ENCODE peak calls at places on chromosomes 13 and 19, in five cellular contexts. One of them, this sample, is unnamed.

GRCh38 chr19:46288896-46289588 is 7.8 kb upstream of the HIF3A start:
- DNase-seq in uterus: no peak
- DNase-seq in left ventricle myocardium inferior: peak; percentile 55
- DNase-seq in cardiac fibroblast: peak; percentile 99
- DNase-seq in hypothalamus: no peak
- DNase-seq in this sample: peak; percentile 44

GRCh38 chr13:112348642-112349345 is 27.4 kb upstream of the SPACA7 start:
- DNase-seq in uterus: no peak
- DNase-seq in left ventricle myocardium inferior: no peak
- DNase-seq in cardiac fibroblast: no peak
- DNase-seq in hypothalamus: no peak
- DNase-seq in this sample: no peak

GRCh38 chr19:10701955-10702307 is 692 bp downstream of the QTRT1 start:
- DNase-seq in uterus: no peak
- DNase-seq in left ventricle myocardium inferior: no peak
- DNase-seq in cardiac fibroblast: no peak
- DNase-seq in hypothalamus: no peak
- DNase-seq in this sample: no peak

GRCh38 chr13:66405908-66406802 is 824.0 kb downstream of the PCDH9 start:
- DNase-seq in uterus: no peak
- DNase-seq in left ventricle myocardium inferior: no peak
- DNase-seq in cardiac fibroblast: peak; percentile 61
- DNase-seq in hypothalamus: no peak
- DNase-seq in this sample: peak; percentile 89

GRCh38 chr13:33025220-33025744 is 9.1 kb downstream of the KL start:
- DNase-seq in uterus: no peak
- DNase-seq in left ventricle myocardium inferior: no peak
- DNase-seq in cardiac fibroblast: no peak
- DNase-seq in hypothalamus: no peak
- DNase-seq in this sample: no peak

GRCh38 chr13:98839826-98840769 is 87.6 kb upstream of the SLC15A1 start:
- DNase-seq in uterus: peak; percentile 38
- DNase-seq in left ventricle myocardium inferior: peak; percentile 60
- DNase-seq in cardiac fibroblast: peak; percentile 69
- DNase-seq in hypothalamus: peak; percentile 42
- DNase-seq in this sample: peak; percentile 75

GRCh38 chr19:27911122-27911898 is 1301.6 kb downstream of the UQCRFS1 start:
- DNase-seq in uterus: no peak
- DNase-seq in left ventricle myocardium inferior: no peak
- DNase-seq in cardiac fibroblast: no peak
- DNase-seq in hypothalamus: no peak
- DNase-seq in this sample: no peak

GRCh38 chr19:11096210-11096841 is 7.1 kb downstream of the LDLR start:
- DNase-seq in uterus: peak; percentile 80
- DNase-seq in left ventricle myocardium inferior: peak; percentile 68
- DNase-seq in cardiac fibroblast: peak; percentile 76
- DNase-seq in hypothalamus: no peak
- DNase-seq in this sample: peak; percentile 62

GRCh38 chr19:49861541-49862410 is 5.6 kb downstream of the PNKP start:
- DNase-seq in uterus: peak; percentile 18
- DNase-seq in left ventricle myocardium inferior: no peak
- DNase-seq in cardiac fibroblast: no peak
- DNase-seq in hypothalamus: no peak
- DNase-seq in this sample: no peak

GRCh38 chr13:51684076-51684475 is 99.8 kb downstream of the WDFY2 start:
- DNase-seq in uterus: no peak
- DNase-seq in left ventricle myocardium inferior: no peak
- DNase-seq in cardiac fibroblast: peak; percentile 56
- DNase-seq in hypothalamus: no peak
- DNase-seq in this sample: no peak

GRCh38 chr13:95229855-95230254 is 71.4 kb downstream of the ABCC4 start:
- DNase-seq in uterus: no peak
- DNase-seq in left ventricle myocardium inferior: no peak
- DNase-seq in cardiac fibroblast: no peak
- DNase-seq in hypothalamus: no peak
- DNase-seq in this sample: no peak

GRCh38 chr19:29651622-29652394 is 13.5 kb upstream of the PLEKHF1 start:
- DNase-seq in uterus: no peak
- DNase-seq in left ventricle myocardium inferior: no peak
- DNase-seq in cardiac fibroblast: no peak
- DNase-seq in hypothalamus: no peak
- DNase-seq in this sample: no peak

GRCh38 chr13:41952749-41953148 is 8.2 kb downstream of the VWA8 start:
- DNase-seq in uterus: no peak
- DNase-seq in left ventricle myocardium inferior: no peak
- DNase-seq in cardiac fibroblast: no peak
- DNase-seq in hypothalamus: no peak
- DNase-seq in this sample: no peak

GRCh38 chr19:47631681-47632446 is 22.9 kb downstream of the BICRA start:
- DNase-seq in uterus: peak; percentile 63
- DNase-seq in left ventricle myocardium inferior: peak; percentile 40
- DNase-seq in cardiac fibroblast: no peak
- DNase-seq in hypothalamus: peak; percentile 21
- DNase-seq in this sample: peak; percentile 44

GRCh38 chr19:17902701-17903100 is 30.1 kb upstream of the CCDC124 start:
- DNase-seq in uterus: no peak
- DNase-seq in left ventricle myocardium inferior: no peak
- DNase-seq in cardiac fibroblast: peak; percentile 56
- DNase-seq in hypothalamus: no peak
- DNase-seq in this sample: peak; percentile 40

GRCh38 chr13:25932353-25932752 is 119.5 kb downstream of the SHISA2 start:
- DNase-seq in uterus: no peak
- DNase-seq in left ventricle myocardium inferior: no peak
- DNase-seq in cardiac fibroblast: no peak
- DNase-seq in hypothalamus: no peak
- DNase-seq in this sample: peak; percentile 37

GRCh38 chr13:109779074-109779473 is 7.3 kb downstream of the IRS2 start:
- DNase-seq in uterus: no peak
- DNase-seq in left ventricle myocardium inferior: no peak
- DNase-seq in cardiac fibroblast: no peak
- DNase-seq in hypothalamus: no peak
- DNase-seq in this sample: peak; percentile 43

GRCh38 chr19:19214892-19215291 is 3.1 kb downstream of the NCAN start:
- DNase-seq in uterus: no peak
- DNase-seq in left ventricle myocardium inferior: no peak
- DNase-seq in cardiac fibroblast: peak; percentile 31
- DNase-seq in hypothalamus: no peak
- DNase-seq in this sample: peak; percentile 83

GRCh38 chr19:38692458-38693379 is 45.3 kb downstream of the ACTN4 start:
- DNase-seq in uterus: no peak
- DNase-seq in left ventricle myocardium inferior: no peak
- DNase-seq in cardiac fibroblast: no peak
- DNase-seq in hypothalamus: no peak
- DNase-seq in this sample: no peak

GRCh38 chr19:4592445-4592844 is 33.0 kb upstream of the SEMA6B start:
- DNase-seq in uterus: no peak
- DNase-seq in left ventricle myocardium inferior: no peak
- DNase-seq in cardiac fibroblast: no peak
- DNase-seq in hypothalamus: no peak
- DNase-seq in this sample: no peak

GRCh38 chr13:103788061-103788652 is 721.9 kb upstream of the SLC10A2 start:
- DNase-seq in uterus: no peak
- DNase-seq in left ventricle myocardium inferior: peak; percentile 31
- DNase-seq in cardiac fibroblast: no peak
- DNase-seq in hypothalamus: no peak
- DNase-seq in this sample: peak; percentile 7

GRCh38 chr13:36385471-36385870 is 39.3 kb upstream of the SPART start:
- DNase-seq in uterus: no peak
- DNase-seq in left ventricle myocardium inferior: no peak
- DNase-seq in cardiac fibroblast: peak; percentile 27
- DNase-seq in hypothalamus: no peak
- DNase-seq in this sample: peak; percentile 8

GRCh38 chr13:43522788-43523187 is 264.0 kb downstream of the ENOX1 start:
- DNase-seq in uterus: no peak
- DNase-seq in left ventricle myocardium inferior: no peak
- DNase-seq in cardiac fibroblast: peak; percentile 24
- DNase-seq in hypothalamus: no peak
- DNase-seq in this sample: peak; percentile 82

GRCh38 chr19:1336079-1336684 is 47.5 kb upstream of the NDUFS7 start:
- DNase-seq in uterus: no peak
- DNase-seq in left ventricle myocardium inferior: no peak
- DNase-seq in cardiac fibroblast: no peak
- DNase-seq in hypothalamus: no peak
- DNase-seq in this sample: no peak

GRCh38 chr19:51690359-51691121 is 2.6 kb upstream of the SPACA6 start:
- DNase-seq in uterus: peak; percentile 85
- DNase-seq in left ventricle myocardium inferior: peak; percentile 66
- DNase-seq in cardiac fibroblast: peak; percentile 74
- DNase-seq in hypothalamus: peak; percentile 74
- DNase-seq in this sample: peak; percentile 94

GRCh38 chr13:71842003-71842402 is 25.0 kb downstream of the DACH1 start:
- DNase-seq in uterus: no peak
- DNase-seq in left ventricle myocardium inferior: no peak
- DNase-seq in cardiac fibroblast: no peak
- DNase-seq in hypothalamus: no peak
- DNase-seq in this sample: no peak

GRCh38 chr13:79658333-79658975 is 177.5 kb downstream of the NDFIP2 start:
- DNase-seq in uterus: no peak
- DNase-seq in left ventricle myocardium inferior: no peak
- DNase-seq in cardiac fibroblast: no peak
- DNase-seq in hypothalamus: no peak
- DNase-seq in this sample: no peak

GRCh38 chr13:105466376-105466775 is 1069.1 kb downstream of the EFNB2 start:
- DNase-seq in uterus: no peak
- DNase-seq in left ventricle myocardium inferior: no peak
- DNase-seq in cardiac fibroblast: no peak
- DNase-seq in hypothalamus: no peak
- DNase-seq in this sample: no peak

GRCh38 chr13:79442221-79442620 is 36.2 kb upstream of the RBM26 start:
- DNase-seq in uterus: no peak
- DNase-seq in left ventricle myocardium inferior: no peak
- DNase-seq in cardiac fibroblast: no peak
- DNase-seq in hypothalamus: no peak
- DNase-seq in this sample: peak; percentile 38

GRCh38 chr13:36606060-36606459 is 67.8 kb upstream of the SERTM1 start:
- DNase-seq in uterus: no peak
- DNase-seq in left ventricle myocardium inferior: no peak
- DNase-seq in cardiac fibroblast: peak; percentile 4
- DNase-seq in hypothalamus: no peak
- DNase-seq in this sample: no peak

GRCh38 chr19:37964109-37964508 is 57.1 kb downstream of the SIPA1L3 start:
- DNase-seq in uterus: no peak
- DNase-seq in left ventricle myocardium inferior: no peak
- DNase-seq in cardiac fibroblast: no peak
- DNase-seq in hypothalamus: no peak
- DNase-seq in this sample: peak; percentile 42

GRCh38 chr19:29964171-29964570 is 22.1 kb downstream of the URI1 start:
- DNase-seq in uterus: no peak
- DNase-seq in left ventricle myocardium inferior: no peak
- DNase-seq in cardiac fibroblast: peak; percentile 28
- DNase-seq in hypothalamus: no peak
- DNase-seq in this sample: no peak

GRCh38 chr13:76892488-76892887 is 6.3 kb upstream of the KCTD12 start:
- DNase-seq in uterus: no peak
- DNase-seq in left ventricle myocardium inferior: no peak
- DNase-seq in cardiac fibroblast: no peak
- DNase-seq in hypothalamus: no peak
- DNase-seq in this sample: no peak